ENCODE peak calls at places on chromosome 18, in six cellular contexts. L is CD8-positive, alpha-beta T cell; D is OCI-LY7; O is heart right ventricle; Q is foreskin fibroblast; P is GM12864. Z is an unnamed sample.

GRCh38 chr18:60044290-60045006 is 144.7 kb downstream of the PMAIP1 start:
- DNase-seq in L (no peak), D (no peak), O (no peak), Q (peak), P (no peak), Z (no peak)

GRCh38 chr18:45164551-45164950 is 450.7 kb upstream of the SLC14A2 start:
- DNase-seq in L (no peak), D (no peak), O (no peak), Q (peak), P (no peak), Z (no peak)

GRCh38 chr18:76765649-76766048 is 56.7 kb upstream of the ZNF236 start:
- DNase-seq in L (no peak), D (no peak), O (no peak), Q (no peak), P (no peak), Z (no peak)

GRCh38 chr18:44823782-44824181 is 143.1 kb downstream of the SETBP1 start:
- DNase-seq in L (no peak), D (no peak), O (no peak), Q (peak), P (no peak), Z (no peak)

GRCh38 chr18:75247601-75248421 is 37.2 kb downstream of the TSHZ1 start:
- DNase-seq in L (no peak), D (no peak), O (no peak), Q (no peak), P (no peak), Z (no peak)

GRCh38 chr18:48486762-48487161 is 52.1 kb upstream of the CTIF start:
- DNase-seq in L (no peak), D (no peak), O (no peak), Q (peak), P (no peak), Z (no peak)

GRCh38 chr18:907880-908512 is 3.3 kb downstream of the ADCYAP1 start:
- DNase-seq in L (no peak), D (no peak), O (no peak), Q (no peak), P (no peak), Z (no peak)

GRCh38 chr18:46641917-46642316 is 15.1 kb downstream of the LOXHD1 start:
- DNase-seq in L (no peak), D (no peak), O (no peak), Q (no peak), P (no peak), Z (no peak)

GRCh38 chr18:68438983-68439382 is 275.9 kb downstream of the TMX3 start:
- DNase-seq in L (no peak), D (no peak), O (no peak), Q (peak), P (no peak), Z (no peak)

GRCh38 chr18:46019956-46020355 is 52.1 kb downstream of the PSTPIP2 start:
- DNase-seq in L (no peak), D (no peak), O (no peak), Q (peak), P (no peak), Z (no peak)

GRCh38 chr18:59900222-59901128 is 679 bp downstream of the PMAIP1 start:
- DNase-seq in L (peak), D (peak), O (no peak), Q (no peak), P (peak), Z (peak)

GRCh38 chr18:62201870-62202269 is 14.8 kb downstream of the RELCH start:
- DNase-seq in L (no peak), D (no peak), O (no peak), Q (no peak), P (no peak), Z (no peak)

GRCh38 chr18:46261799-46262198 is 157.6 kb downstream of the HAUS1 start:
- DNase-seq in L (no peak), D (no peak), O (no peak), Q (no peak), P (no peak), Z (no peak)

GRCh38 chr18:74609535-74609934 is 11.9 kb downstream of the ZNF407 start:
- DNase-seq in L (no peak), D (no peak), O (no peak), Q (peak), P (no peak), Z (no peak)

DNA sequence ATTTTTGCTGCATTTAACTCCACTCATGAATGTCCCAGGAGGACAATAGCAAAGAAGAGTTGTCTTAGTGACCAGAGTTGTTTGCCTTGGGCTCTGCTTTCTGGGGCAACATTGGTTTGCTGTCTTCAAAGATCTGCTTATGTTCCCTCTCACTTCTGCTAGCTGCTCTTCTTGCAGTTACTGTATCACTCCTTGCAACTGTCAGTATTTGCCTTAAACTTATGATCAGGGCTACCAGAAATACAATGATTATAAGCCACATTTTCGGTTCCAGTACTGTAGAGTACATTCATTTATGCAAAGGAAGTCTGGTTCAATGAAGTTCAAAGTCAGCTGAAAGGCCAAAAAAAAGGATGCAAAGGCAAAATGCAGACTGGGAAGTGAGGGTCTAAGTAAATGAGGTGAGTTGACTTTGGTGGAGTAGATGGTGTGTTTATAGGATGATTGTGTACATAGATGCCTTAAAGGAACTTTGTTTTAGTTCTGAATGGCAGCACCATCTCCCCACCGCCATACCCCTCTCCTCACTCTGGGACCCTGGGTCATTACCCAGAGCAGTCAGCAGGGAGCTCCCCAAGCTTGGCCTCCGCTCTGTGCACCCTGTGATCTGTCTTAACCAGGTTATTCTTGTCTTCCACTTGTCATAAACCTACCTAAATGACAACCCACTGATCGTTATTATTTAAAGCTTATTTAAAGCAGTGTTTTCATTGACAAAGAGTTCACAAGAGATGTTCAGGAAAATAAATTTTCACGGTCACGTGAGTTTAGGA is 236.0 kb downstream of the DOK6 start:
- DNase-seq in L (peak), D (no peak), O (peak), Q (no peak), P (no peak), Z (peak)
- TF ChIP-seq CTCF in L (peak), D (no peak), O (peak), Q (peak), P (peak), Z (peak)

DNA sequence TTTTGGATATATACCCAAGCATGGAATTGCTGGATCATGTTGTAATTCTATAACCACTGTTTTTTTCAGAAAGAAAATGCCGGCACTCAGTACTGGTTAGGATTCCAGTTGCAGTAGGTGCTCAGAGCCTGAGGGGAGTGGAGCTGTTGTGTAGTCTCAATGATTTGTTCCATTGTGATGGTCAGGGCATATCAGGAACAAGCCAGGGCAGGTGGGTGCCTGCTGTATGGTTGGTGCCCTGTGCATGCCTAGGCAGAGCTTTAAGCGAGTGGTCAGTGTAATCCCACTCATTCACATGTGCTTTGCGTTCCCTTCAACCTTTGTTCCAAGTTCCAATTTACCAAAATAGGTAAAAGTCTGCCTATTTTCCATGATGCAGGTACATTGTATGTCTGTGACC is 100.9 kb downstream of the FHOD3 start:
- DNase-seq in L (no peak), D (no peak), O (no peak), Q (no peak), P (no peak), Z (no peak)
- TF ChIP-seq CTCF in L (no peak), D (no peak), O (no peak), Q (no peak), P (no peak), Z (no peak)

GRCh38 chr18:12302391-12303147 is 5.5 kb upstream of the TUBB6 start:
- DNase-seq in L (no peak), D (no peak), O (no peak), Q (no peak), P (no peak), Z (no peak)

GRCh38 chr18:12304351-12305210 is 3.5 kb upstream of the TUBB6 start:
- DNase-seq in L (no peak), D (no peak), O (no peak), Q (no peak), P (no peak), Z (no peak)

GRCh38 chr18:12305211-12305610 is 2.8 kb upstream of the TUBB6 start:
- DNase-seq in L (no peak), D (no peak), O (no peak), Q (no peak), P (no peak), Z (no peak)

GRCh38 chr18:12299862-12300261 is 8.2 kb upstream of the TUBB6 start:
- DNase-seq in L (no peak), D (no peak), O (no peak), Q (no peak), P (no peak), Z (no peak)

GRCh38 chr18:12301263-12302005 is 6.6 kb upstream of the TUBB6 start:
- DNase-seq in L (no peak), D (no peak), O (no peak), Q (no peak), P (no peak), Z (no peak)
- TF ChIP-seq CTCF in L (no peak), D (no peak), O (no peak), Q (no peak), P (no peak), Z (no peak)

GRCh38 chr18:36281941-36282340 is 15.6 kb upstream of the FHOD3 start:
- DNase-seq in L (no peak), D (no peak), O (no peak), Q (no peak), P (no peak), Z (no peak)
- TF ChIP-seq CTCF in L (no peak), D (no peak), O (no peak), Q (no peak), P (no peak), Z (no peak)

GRCh38 chr18:8479826-8480225 is 129.4 kb upstream of the RAB12 start:
- DNase-seq in L (no peak), D (no peak), O (no peak), Q (no peak), P (no peak), Z (no peak)

GRCh38 chr18:8478968-8479370 is 130.3 kb upstream of the RAB12 start:
- DNase-seq in L (no peak), D (no peak), O (no peak), Q (no peak), P (no peak), Z (no peak)

GRCh38 chr18:8477615-8478014 is 131.6 kb upstream of the RAB12 start:
- DNase-seq in L (no peak), D (no peak), O (no peak), Q (no peak), P (no peak), Z (no peak)

GRCh38 chr18:8478166-8478967 is 130.9 kb upstream of the RAB12 start:
- DNase-seq in L (peak), D (peak), O (peak), Q (peak), P (peak), Z (peak)

DNA sequence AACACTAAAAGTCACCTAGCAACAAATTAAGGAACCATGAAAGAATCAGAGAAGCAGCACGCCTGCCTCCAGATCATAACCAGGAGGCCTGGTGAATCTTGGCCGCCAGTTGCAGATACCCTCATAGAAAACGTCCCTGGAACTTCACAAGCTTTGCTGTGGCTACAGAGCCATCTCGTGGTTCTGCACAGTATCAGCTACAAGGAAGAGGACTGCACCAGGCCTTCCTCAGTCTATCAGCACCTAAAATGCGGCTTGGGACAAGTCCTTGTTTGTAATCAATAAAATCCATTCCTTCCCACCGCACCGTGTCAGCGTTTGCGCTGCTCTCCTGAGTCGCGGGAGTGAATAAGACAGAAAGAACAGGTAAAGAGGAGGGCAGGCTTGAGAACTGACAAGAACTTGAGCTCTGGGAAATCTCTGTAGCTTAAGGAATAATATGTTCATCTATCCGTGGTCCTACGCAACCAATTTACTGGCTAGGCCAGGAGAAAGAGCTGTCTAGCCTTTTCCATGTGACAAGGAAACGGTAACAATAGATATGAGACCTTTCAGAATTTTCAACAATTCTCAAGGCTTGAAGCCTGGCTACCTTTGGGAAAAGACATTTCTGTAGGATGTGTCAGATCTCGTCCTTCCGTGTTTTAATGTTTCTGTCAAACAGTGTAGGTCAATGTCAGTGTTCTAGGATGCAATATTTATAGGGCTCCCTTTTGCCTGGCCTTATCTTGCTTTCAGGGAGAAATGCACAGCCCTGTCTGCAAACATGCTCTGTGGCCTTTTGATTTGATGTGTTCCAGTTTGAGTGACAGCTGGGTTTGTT is 128.5 kb upstream of the RAB12 start:
- DNase-seq in L (no peak), D (peak), O (no peak), Q (peak), P (no peak), Z (no peak)
- TF ChIP-seq CTCF in L (no peak), D (peak), O (peak), Q (peak), P (peak), Z (peak)

GRCh38 chr18:55522011-55522410 is 66.0 kb downstream of the TCF4 start:
- DNase-seq in L (no peak), D (peak), O (no peak), Q (no peak), P (peak), Z (peak)
- TF ChIP-seq CTCF in L (peak), D (peak), O (peak), Q (peak), P (peak), Z (peak)

Z was measured in GM10248.